ENCODE peak calls at places on chromosomes 12 and 14, in six cellular contexts. One of them, this sample, is unnamed.
A peak's percentile ranks its signal among the peaks of the same experiment; 100 is the strongest.

GRCh38 chr14:67480011-67480410 is 8.5 kb downstream of the TMEM229B start:
- DNase-seq in HL-60: no peak
- DNase-seq in GM23338: no peak
- DNase-seq in stomach: no peak
- DNase-seq in HepG2: no peak
- DNase-seq in sigmoid colon: no peak
- DNase-seq in this sample: no peak

GRCh38 chr14:35758523-35759129 is 50.5 kb downstream of the RALGAPA1 start:
- DNase-seq in HL-60: no peak
- DNase-seq in GM23338: no peak
- DNase-seq in stomach: no peak
- DNase-seq in HepG2: peak; percentile 83
- DNase-seq in sigmoid colon: no peak
- DNase-seq in this sample: no peak

GRCh38 chr12:106154781-106155273 is 16.1 kb upstream of the NUAK1 start:
- DNase-seq in HL-60: no peak
- DNase-seq in GM23338: no peak
- DNase-seq in stomach: no peak
- DNase-seq in HepG2: no peak
- DNase-seq in sigmoid colon: no peak
- DNase-seq in this sample: peak; percentile 60

GRCh38 chr14:53538316-53538851 is 385.3 kb upstream of the DDHD1 start:
- DNase-seq in HL-60: no peak
- DNase-seq in GM23338: no peak
- DNase-seq in stomach: no peak
- DNase-seq in HepG2: no peak
- DNase-seq in sigmoid colon: no peak
- DNase-seq in this sample: peak; percentile 53

GRCh38 chr12:110765144-110765543 is 22.5 kb upstream of the PPP1CC start:
- DNase-seq in HL-60: no peak
- DNase-seq in GM23338: no peak
- DNase-seq in stomach: no peak
- DNase-seq in HepG2: no peak
- DNase-seq in sigmoid colon: no peak
- DNase-seq in this sample: no peak

GRCh38 chr12:90938451-90938850 is 16.5 kb downstream of the CCER1 start:
- DNase-seq in HL-60: no peak
- DNase-seq in GM23338: no peak
- DNase-seq in stomach: no peak
- DNase-seq in HepG2: no peak
- DNase-seq in sigmoid colon: no peak
- DNase-seq in this sample: peak; percentile 77

GRCh38 chr12:104567832-104568490 is 111.2 kb downstream of the CHST11 start:
- DNase-seq in HL-60: peak; percentile 75
- DNase-seq in GM23338: no peak
- DNase-seq in stomach: no peak
- DNase-seq in HepG2: no peak
- DNase-seq in sigmoid colon: no peak
- DNase-seq in this sample: no peak

GRCh38 chr12:92444763-92445162 is 258.0 kb upstream of the PLEKHG7 start:
- DNase-seq in HL-60: peak; percentile 86
- DNase-seq in GM23338: no peak
- DNase-seq in stomach: no peak
- DNase-seq in HepG2: no peak
- DNase-seq in sigmoid colon: peak; percentile 60
- DNase-seq in this sample: no peak

GRCh38 chr12:120761581-120761980 is 36.0 kb downstream of the ACADS start:
- DNase-seq in HL-60: no peak
- DNase-seq in GM23338: no peak
- DNase-seq in stomach: peak; percentile 46
- DNase-seq in HepG2: no peak
- DNase-seq in sigmoid colon: peak; percentile 78
- DNase-seq in this sample: no peak

GRCh38 chr14:73741386-73741875 is 27.2 kb upstream of the PNMA1 start:
- DNase-seq in HL-60: peak; percentile 81
- DNase-seq in GM23338: peak; percentile 71
- DNase-seq in stomach: peak; percentile 79
- DNase-seq in HepG2: peak; percentile 61
- DNase-seq in sigmoid colon: peak; percentile 90
- DNase-seq in this sample: peak; percentile 97

GRCh38 chr12:113161415-113162016 is 12.0 kb downstream of the CFAP73 start:
- DNase-seq in HL-60: peak; percentile 20
- DNase-seq in GM23338: peak; percentile 98
- DNase-seq in stomach: no peak
- DNase-seq in HepG2: no peak
- DNase-seq in sigmoid colon: no peak
- DNase-seq in this sample: no peak

GRCh38 chr12:1703771-1704170 is 12.9 kb downstream of the ADIPOR2 start:
- DNase-seq in HL-60: no peak
- DNase-seq in GM23338: no peak
- DNase-seq in stomach: no peak
- DNase-seq in HepG2: no peak
- DNase-seq in sigmoid colon: no peak
- DNase-seq in this sample: no peak

GRCh38 chr12:97912943-97913342 is 450.3 kb downstream of the RMST start:
- DNase-seq in HL-60: no peak
- DNase-seq in GM23338: no peak
- DNase-seq in stomach: no peak
- DNase-seq in HepG2: no peak
- DNase-seq in sigmoid colon: no peak
- DNase-seq in this sample: no peak

GRCh38 chr12:21509768-21510167 is 8.2 kb downstream of the GOLT1B start:
- DNase-seq in HL-60: no peak
- DNase-seq in GM23338: no peak
- DNase-seq in stomach: no peak
- DNase-seq in HepG2: no peak
- DNase-seq in sigmoid colon: no peak
- DNase-seq in this sample: no peak

GRCh38 chr12:111448266-111448830 is 42.6 kb downstream of the SH2B3 start:
- DNase-seq in HL-60: no peak
- DNase-seq in GM23338: peak; percentile 48
- DNase-seq in stomach: peak; percentile 16
- DNase-seq in HepG2: no peak
- DNase-seq in sigmoid colon: peak; percentile 38
- DNase-seq in this sample: no peak

GRCh38 chr12:27875677-27876076 is 95.6 kb upstream of the MANSC4 start:
- DNase-seq in HL-60: no peak
- DNase-seq in GM23338: no peak
- DNase-seq in stomach: no peak
- DNase-seq in HepG2: no peak
- DNase-seq in sigmoid colon: no peak
- DNase-seq in this sample: no peak

GRCh38 chr14:57089901-57090300 is 178.8 kb downstream of the EXOC5 start:
- DNase-seq in HL-60: no peak
- DNase-seq in GM23338: no peak
- DNase-seq in stomach: no peak
- DNase-seq in HepG2: no peak
- DNase-seq in sigmoid colon: no peak
- DNase-seq in this sample: no peak

GRCh38 chr14:104562606-104563005 is 17.0 kb upstream of the C14orf180 start:
- DNase-seq in HL-60: no peak
- DNase-seq in GM23338: no peak
- DNase-seq in stomach: no peak
- DNase-seq in HepG2: no peak
- DNase-seq in sigmoid colon: no peak
- DNase-seq in this sample: no peak

GRCh38 chr12:68759852-68760251 is 13.9 kb downstream of the SLC35E3 start:
- DNase-seq in HL-60: no peak
- DNase-seq in GM23338: no peak
- DNase-seq in stomach: no peak
- DNase-seq in HepG2: no peak
- DNase-seq in sigmoid colon: no peak
- DNase-seq in this sample: no peak

GRCh38 chr14:61563162-61563511 is 132.2 kb upstream of the HIF1A start:
- DNase-seq in HL-60: no peak
- DNase-seq in GM23338: no peak
- DNase-seq in stomach: no peak
- DNase-seq in HepG2: no peak
- DNase-seq in sigmoid colon: no peak
- DNase-seq in this sample: no peak

DNA sequence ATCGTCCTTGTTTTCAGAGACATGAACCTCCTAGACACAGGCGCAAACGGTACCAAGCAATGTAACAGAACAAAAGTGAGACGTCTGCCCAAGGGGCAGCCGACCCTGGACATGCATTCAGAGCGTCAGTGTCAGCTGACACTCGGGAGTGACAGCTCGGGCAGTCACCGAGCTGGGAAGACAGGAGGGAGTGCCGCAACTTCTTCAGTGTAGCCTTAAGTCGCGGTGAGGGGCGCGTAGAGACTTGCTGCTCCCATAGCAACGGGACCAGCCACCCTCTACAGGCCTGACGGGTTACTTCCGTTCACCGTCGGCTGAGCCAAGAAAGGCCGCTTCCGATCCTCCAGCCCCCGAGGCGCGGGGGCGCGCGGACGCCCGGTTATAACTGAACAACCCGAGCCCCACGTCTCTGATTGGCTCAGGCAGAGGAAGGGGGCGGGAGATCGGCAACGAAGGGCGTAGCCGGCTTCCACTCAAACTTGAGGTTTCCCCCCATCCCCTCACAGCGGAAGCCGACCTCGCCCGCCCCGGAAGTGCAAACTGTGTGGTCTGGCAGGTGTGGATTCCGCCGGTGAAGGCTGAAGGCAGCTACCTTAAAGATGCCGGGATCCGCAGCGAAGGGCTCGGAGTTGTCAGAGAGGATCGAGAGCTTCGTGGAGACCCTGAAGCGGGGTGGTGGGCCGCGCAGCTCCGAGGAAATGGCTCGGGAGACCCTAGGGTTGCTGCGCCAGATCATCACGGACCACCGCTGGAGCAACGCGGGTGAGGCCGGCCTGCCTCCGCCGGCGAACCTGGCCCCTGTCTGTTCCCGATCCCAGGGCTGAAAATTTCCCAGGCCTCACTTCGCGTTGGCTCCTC is at the start of gene EIF2B2:
- DNase-seq in HL-60: peak; percentile 94
- DNase-seq in GM23338: peak; percentile 99
- DNase-seq in stomach: peak; percentile 97
- DNase-seq in HepG2: peak; percentile 93
- DNase-seq in sigmoid colon: peak; percentile 98
- DNase-seq in this sample: peak; percentile 96
- TF ChIP-seq CTCF in HL-60: no peak
- TF ChIP-seq CTCF in GM23338: no peak
- TF ChIP-seq CTCF in stomach: no peak
- TF ChIP-seq CTCF in HepG2: peak; percentile 53
- TF ChIP-seq CTCF in sigmoid colon: no peak
- TF ChIP-seq CTCF in this sample: no peak

GRCh38 chr14:89166650-89167049 is 250.4 kb downstream of the FOXN3 start:
- DNase-seq in HL-60: no peak
- DNase-seq in GM23338: no peak
- DNase-seq in stomach: no peak
- DNase-seq in HepG2: no peak
- DNase-seq in sigmoid colon: no peak
- DNase-seq in this sample: no peak
- H3K4me3 ChIP-seq in HL-60: no peak overlapping the region
- H3K4me3 ChIP-seq in GM23338: no peak overlapping the region
- H3K4me3 ChIP-seq in stomach: no peak overlapping the region
- H3K4me3 ChIP-seq in HepG2: no peak overlapping the region
- H3K4me3 ChIP-seq in sigmoid colon: no peak overlapping the region
- H3K4me3 ChIP-seq in this sample: no peak overlapping the region

GRCh38 chr12:10101648-10102220 is 2.9 kb upstream of the CLEC1A start:
- DNase-seq in HL-60: peak; percentile 18
- DNase-seq in GM23338: no peak
- DNase-seq in stomach: no peak
- DNase-seq in HepG2: no peak
- DNase-seq in sigmoid colon: no peak
- DNase-seq in this sample: no peak

GRCh38 chr12:10098762-10099161 is at the start of gene CLEC1A:
- DNase-seq in HL-60: no peak
- DNase-seq in GM23338: peak; percentile 66
- DNase-seq in stomach: no peak
- DNase-seq in HepG2: no peak
- DNase-seq in sigmoid colon: no peak
- DNase-seq in this sample: peak; percentile 82

GRCh38 chr12:10097521-10097920 is 1.3 kb downstream of the CLEC1A start:
- DNase-seq in HL-60: no peak
- DNase-seq in GM23338: no peak
- DNase-seq in stomach: no peak
- DNase-seq in HepG2: no peak
- DNase-seq in sigmoid colon: no peak
- DNase-seq in this sample: peak; percentile 66

GRCh38 chr12:10102322-10102721 is 3.5 kb upstream of the CLEC1A start:
- DNase-seq in HL-60: peak; percentile 78
- DNase-seq in GM23338: no peak
- DNase-seq in stomach: no peak
- DNase-seq in HepG2: no peak
- DNase-seq in sigmoid colon: no peak
- DNase-seq in this sample: no peak

GRCh38 chr12:10101042-10101579 is 2.3 kb upstream of the CLEC1A start:
- DNase-seq in HL-60: peak; percentile 4
- DNase-seq in GM23338: no peak
- DNase-seq in stomach: no peak
- DNase-seq in HepG2: no peak
- DNase-seq in sigmoid colon: peak; percentile 74
- DNase-seq in this sample: peak; percentile 63
- TF ChIP-seq POLR2AphosphoS5 in HL-60: no peak
- TF ChIP-seq POLR2AphosphoS5 in GM23338: no peak
- TF ChIP-seq POLR2AphosphoS5 in stomach: no peak
- TF ChIP-seq POLR2AphosphoS5 in HepG2: no peak
- TF ChIP-seq POLR2AphosphoS5 in sigmoid colon: no peak
- TF ChIP-seq POLR2AphosphoS5 in this sample: no peak

GRCh38 chr14:96281486-96281885 is 25.5 kb downstream of the BDKRB1 start:
- DNase-seq in HL-60: no peak
- DNase-seq in GM23338: no peak
- DNase-seq in stomach: no peak
- DNase-seq in HepG2: no peak
- DNase-seq in sigmoid colon: no peak
- DNase-seq in this sample: no peak
- TF ChIP-seq CTCF in HL-60: no peak
- TF ChIP-seq CTCF in GM23338: no peak
- TF ChIP-seq CTCF in stomach: no peak
- TF ChIP-seq CTCF in HepG2: peak; percentile 29
- TF ChIP-seq CTCF in sigmoid colon: no peak
- TF ChIP-seq CTCF in this sample: no peak

DNA sequence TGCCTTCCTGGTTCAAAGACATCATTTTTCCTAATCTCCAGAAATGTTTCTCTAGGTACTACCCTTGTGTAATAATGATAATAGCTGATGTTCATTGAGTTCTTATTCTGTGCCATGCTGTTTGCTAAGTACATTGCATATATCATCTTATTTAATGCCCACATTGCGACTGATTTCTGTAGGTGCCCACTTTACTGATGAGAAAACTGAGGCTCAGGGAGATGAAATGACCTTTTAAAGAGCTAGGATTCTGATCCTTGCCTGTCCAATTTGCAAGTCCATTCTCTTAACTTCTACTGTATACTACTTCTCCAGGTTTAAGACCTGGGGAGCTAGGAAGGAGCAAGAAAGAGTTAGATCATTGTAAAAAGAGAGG is 2.8 kb downstream of the DGKA start:
- DNase-seq in HL-60: no peak
- DNase-seq in GM23338: no peak
- DNase-seq in stomach: no peak
- DNase-seq in HepG2: no peak
- DNase-seq in sigmoid colon: no peak
- DNase-seq in this sample: no peak
- H3K4me3 ChIP-seq in HL-60: no peak overlapping the region
- H3K4me3 ChIP-seq in GM23338: no peak overlapping the region
- H3K4me3 ChIP-seq in stomach: no peak overlapping the region
- H3K4me3 ChIP-seq in HepG2: no peak overlapping the region
- H3K4me3 ChIP-seq in sigmoid colon: no peak overlapping the region
- H3K4me3 ChIP-seq in this sample: no peak overlapping the region

GRCh38 chr14:95157195-95157986 is at the start of gene DICER1:
- DNase-seq in HL-60: peak; percentile 95
- DNase-seq in GM23338: peak; percentile 94
- DNase-seq in stomach: peak; percentile 99
- DNase-seq in HepG2: peak; percentile 88
- DNase-seq in sigmoid colon: peak; percentile 98
- DNase-seq in this sample: peak; percentile 94
- TF ChIP-seq POLR2AphosphoS5 in HL-60: no peak
- TF ChIP-seq POLR2AphosphoS5 in GM23338: peak; percentile 50
- TF ChIP-seq POLR2AphosphoS5 in stomach: peak; percentile 60
- TF ChIP-seq POLR2AphosphoS5 in HepG2: peak; percentile 74
- TF ChIP-seq POLR2AphosphoS5 in sigmoid colon: peak; percentile 29
- TF ChIP-seq POLR2AphosphoS5 in this sample: peak; percentile 37

This sample was measured in endothelial cell of umbilical vein.